ENCODE peak calls at places on chromosomes 1 and 21, in four cellular contexts. U, A, C and R are unnamed samples.

GRCh38 chr1:7808253-7808844 is 24.3 kb downstream of the PER3 start:
- DNase-seq in U (no peak), A (no peak), C (no peak), R (no peak)

GRCh38 chr1:168491527-168492164 is 52.2 kb downstream of the XCL2 start:
- DNase-seq in U (no peak), A (no peak), C (no peak), R (no peak)

GRCh38 chr1:197559244-197559643 is 216.0 kb downstream of the DENND1B start:
- DNase-seq in U (no peak), A (no peak), C (no peak), R (no peak)

GRCh38 chr1:220300442-220301121 is 28.3 kb upstream of the RAB3GAP2 start:
- DNase-seq in U (peak), A (no peak), C (peak), R (peak)

GRCh38 chr1:205703072-205703471 is 22.8 kb upstream of the SLC45A3 start:
- DNase-seq in U (no peak), A (no peak), C (no peak), R (no peak)

GRCh38 chr1:28887418-28887834 is 26.9 kb upstream of the EPB41 start:
- DNase-seq in U (peak), A (peak), C (no peak), R (peak)

GRCh38 chr1:92356956-92357355 is 58.1 kb downstream of the RPAP2 start:
- DNase-seq in U (no peak), A (no peak), C (no peak), R (no peak)

GRCh38 chr1:15328785-15329480 is 80.8 kb upstream of the EFHD2 start:
- DNase-seq in U (peak), A (no peak), C (peak), R (peak)

GRCh38 chr1:63135174-63135512 is 187.2 kb upstream of the FOXD3 start:
- DNase-seq in U (no peak), A (no peak), C (no peak), R (no peak)

GRCh38 chr1:221035680-221036153 is 156.5 kb downstream of the HLX start:
- DNase-seq in U (no peak), A (no peak), C (no peak), R (no peak)

GRCh38 chr1:234645474-234645953 is 35.5 kb upstream of the IRF2BP2 start:
- DNase-seq in U (no peak), A (no peak), C (no peak), R (peak)

GRCh38 chr1:100354971-100355394 is 2.7 kb downstream of the CDC14A start:
- DNase-seq in U (no peak), A (peak), C (no peak), R (peak)

GRCh38 chr1:65836686-65837085 is 44.0 kb downstream of the PDE4B start:
- DNase-seq in U (no peak), A (no peak), C (no peak), R (no peak)

GRCh38 chr1:22773981-22774471 is 63.4 kb downstream of the EPHB2 start:
- DNase-seq in U (peak), A (no peak), C (peak), R (peak)

GRCh38 chr1:15115542-15116330 is 37.8 kb upstream of the TMEM51 start:
- DNase-seq in U (no peak), A (no peak), C (no peak), R (no peak)

GRCh38 chr1:1906185-1907097 is 8.6 kb upstream of the CALML6 start:
- DNase-seq in U (peak), A (peak), C (peak), R (peak)

GRCh38 chr1:1115136-1115829 is 606 bp downstream of the C1orf159 start:
- DNase-seq in U (no peak), A (peak), C (no peak), R (peak)

GRCh38 chr1:66503841-66504470 is 30.0 kb upstream of the SGIP1 start:
- DNase-seq in U (no peak), A (no peak), C (peak), R (peak)

GRCh38 chr1:7671676-7672075 is 99.4 kb upstream of the VAMP3 start:
- DNase-seq in U (no peak), A (no peak), C (no peak), R (no peak)

GRCh38 chr1:8858112-8858668 is 20.3 kb downstream of the ENO1 start:
- DNase-seq in U (no peak), A (no peak), C (no peak), R (no peak)

GRCh38 chr1:30745834-30746208 is 11.8 kb downstream of the LAPTM5 start:
- DNase-seq in U (no peak), A (no peak), C (no peak), R (no peak)

GRCh38 chr1:56844709-56845108 is 9.9 kb upstream of the C8A start:
- DNase-seq in U (no peak), A (no peak), C (no peak), R (no peak)

GRCh38 chr1:3011631-3012510 is 9.4 kb upstream of the ACTRT2 start:
- DNase-seq in U (no peak), A (no peak), C (no peak), R (no peak)

GRCh38 chr1:150807674-150808073 is 386 bp downstream of the CTSK start:
- DNase-seq in U (no peak), A (no peak), C (no peak), R (no peak)

GRCh38 chr1:183090386-183091006 is 67.3 kb downstream of the LAMC1 start:
- DNase-seq in U (peak), A (no peak), C (peak), R (peak)

GRCh38 chr1:145906954-145907755 is 2.7 kb downstream of the ITGA10 start:
- DNase-seq in U (peak), A (no peak), C (no peak), R (no peak)

GRCh38 chr1:150387200-150387599 is 23.3 kb downstream of the RPRD2 start:
- DNase-seq in U (no peak), A (no peak), C (no peak), R (no peak)

GRCh38 chr1:239898067-239898730 is 193.5 kb upstream of the FMN2 start:
- DNase-seq in U (peak), A (peak), C (peak), R (peak)

GRCh38 chr21:15722591-15723324 is 7.0 kb upstream of the USP25 start:
- DNase-seq in U (no peak), A (no peak), C (no peak), R (no peak)

GRCh38 chr1:161885013-161885412 is 118.9 kb downstream of the ATF6 start:
- DNase-seq in U (no peak), A (no peak), C (no peak), R (no peak)